ENCODE peak calls at places on chromosomes 7 and 10, in five cellular contexts. T is mucosa of descending colon, W is T follicular helper cell, Q is AG04450, Y is GM23248. K is an unnamed sample.
A peak's percentile ranks its signal among the peaks of the same experiment; 100 is the strongest.

GRCh38 chr10:24363070-24363469 is 154.1 kb downstream of the KIAA1217 start:
- DNase-seq in T (no peak), W (no peak), Q (no peak), Y (peak; percentile 58), K (no peak)

GRCh38 chr10:101826852-101827434 is 8.7 kb upstream of the OGA start:
- DNase-seq in T (no peak), W (no peak), Q (no peak), Y (no peak), K (no peak)

GRCh38 chr7:50653116-50653854 is 88.1 kb upstream of the DDC start:
- DNase-seq in T (no peak), W (no peak), Q (no peak), Y (peak; percentile 85), K (no peak)

GRCh38 chr10:26432938-26433337 is 5.2 kb upstream of the APBB1IP start:
- DNase-seq in T (no peak), W (no peak), Q (no peak), Y (peak; percentile 74), K (no peak)

GRCh38 chr7:43884209-43884608 is 14.9 kb upstream of the MRPS24 start:
- DNase-seq in T (no peak), W (no peak), Q (no peak), Y (no peak), K (no peak)

GRCh38 chr10:3231951-3232730 is 59.6 kb upstream of the PITRM1 start:
- DNase-seq in T (no peak), W (no peak), Q (no peak), Y (peak; percentile 63), K (no peak)

GRCh38 chr7:157690058-157690832 is 353.4 kb downstream of the DNAJB6 start:
- DNase-seq in T (no peak), W (no peak), Q (no peak), Y (peak; percentile 29), K (no peak)

GRCh38 chr10:35184527-35185171 is 58.0 kb downstream of the CREM start:
- DNase-seq in T (no peak), W (no peak), Q (no peak), Y (no peak), K (no peak)

GRCh38 chr10:85642082-85642420 is 724.5 kb downstream of the GRID1 start:
- DNase-seq in T (no peak), W (no peak), Q (no peak), Y (no peak), K (no peak)

GRCh38 chr10:79380125-79380917 is 33.1 kb downstream of the PPIF start:
- DNase-seq in T (peak; percentile 38), W (no peak), Q (no peak), Y (peak; percentile 88), K (no peak)

GRCh38 chr7:28298870-28299484 is 113.3 kb upstream of the CREB5 start:
- DNase-seq in T (peak; percentile 40), W (no peak), Q (no peak), Y (peak; percentile 87), K (no peak)

GRCh38 chr7:55502988-55503514 is 69.3 kb downstream of the VOPP1 start:
- DNase-seq in T (no peak), W (no peak), Q (no peak), Y (no peak), K (no peak)

GRCh38 chr7:50648570-50649169 is 83.5 kb upstream of the DDC start:
- DNase-seq in T (no peak), W (no peak), Q (no peak), Y (no peak), K (no peak)

GRCh38 chr10:8752146-8752843 is 697.8 kb downstream of the GATA3 start:
- DNase-seq in T (no peak), W (no peak), Q (no peak), Y (no peak), K (no peak)

GRCh38 chr7:158646766-158647474 is 57.7 kb downstream of the NCAPG2 start:
- DNase-seq in T (peak; percentile 47), W (no peak), Q (no peak), Y (peak; percentile 10), K (no peak)

GRCh38 chr7:134587736-134588135 is 38.8 kb downstream of the AKR1B15 start:
- DNase-seq in T (no peak), W (no peak), Q (no peak), Y (peak; percentile 5), K (no peak)

GRCh38 chr7:47572939-47573757 is 8.8 kb downstream of the TNS3 start:
- DNase-seq in T (no peak), W (no peak), Q (no peak), Y (no peak), K (no peak)

GRCh38 chr10:15225511-15225910 is 57.0 kb upstream of the NMT2 start:
- DNase-seq in T (no peak), W (no peak), Q (no peak), Y (no peak), K (no peak)

GRCh38 chr7:69211739-69212138 is 386.5 kb upstream of the AUTS2 start:
- DNase-seq in T (no peak), W (no peak), Q (no peak), Y (no peak), K (no peak)

GRCh38 chr7:140653319-140654108 is 12.9 kb upstream of the DENND2A start:
- DNase-seq in T (peak; percentile 80), W (no peak), Q (peak; percentile 83), Y (peak; percentile 82), K (no peak)

GRCh38 chr7:79512269-79512668 is 58.8 kb upstream of the MAGI2 start:
- DNase-seq in T (no peak), W (no peak), Q (no peak), Y (peak; percentile 23), K (no peak)

GRCh38 chr10:63773962-63774361 is 252.8 kb downstream of the REEP3 start:
- DNase-seq in T (no peak), W (no peak), Q (no peak), Y (no peak), K (no peak)

GRCh38 chr7:18068745-18069144 is 41.1 kb upstream of the PRPS1L1 start:
- DNase-seq in T (no peak), W (no peak), Q (no peak), Y (no peak), K (no peak)

GRCh38 chr10:34880817-34881216 is 65.7 kb upstream of the PARD3 start:
- DNase-seq in T (no peak), W (no peak), Q (no peak), Y (no peak), K (no peak)

GRCh38 chr7:114976666-114977065 is 54.8 kb downstream of the MDFIC start:
- DNase-seq in T (no peak), W (no peak), Q (no peak), Y (peak; percentile 31), K (no peak)

GRCh38 chr7:144826248-144826647 is 9.6 kb downstream of the TPK1 start:
- DNase-seq in T (no peak), W (no peak), Q (no peak), Y (peak; percentile 46), K (no peak)

GRCh38 chr10:93703066-93703465 is 674 bp upstream of the FRA10AC1 start:
- DNase-seq in T (peak; percentile 15), W (no peak), Q (no peak), Y (peak; percentile 37), K (no peak)

GRCh38 chr7:124275411-124275810 is 242.5 kb upstream of the TMEM229A start:
- DNase-seq in T (no peak), W (no peak), Q (peak; percentile 7), Y (no peak), K (no peak)

GRCh38 chr7:71419546-71420337 is 287.8 kb downstream of the GALNT17 start:
- DNase-seq in T (no peak), W (no peak), Q (no peak), Y (no peak), K (no peak)

GRCh38 chr7:34453150-34453549 is 204.9 kb upstream of the NPSR1 start:
- DNase-seq in T (no peak), W (no peak), Q (no peak), Y (peak; percentile 63), K (no peak)

GRCh38 chr7:116702046-116702445 is 30.1 kb downstream of the MET start:
- DNase-seq in T (no peak), W (no peak), Q (no peak), Y (no peak), K (no peak)

GRCh38 chr7:42350801-42351200 is 113.8 kb upstream of the GLI3 start:
- DNase-seq in T (peak; percentile 16), W (no peak), Q (no peak), Y (peak; percentile 23), K (no peak)

GRCh38 chr7:155261031-155261985 is 36.4 kb upstream of the INSIG1 start:
- DNase-seq in T (no peak), W (no peak), Q (no peak), Y (no peak), K (no peak)

GRCh38 chr10:57983226-57983870 is 284.3 kb downstream of the IPMK start:
- DNase-seq in T (no peak), W (no peak), Q (no peak), Y (peak; percentile 20), K (no peak)

GRCh38 chr7:4774804-4775280 is 581 bp upstream of the AP5Z1 start:
- DNase-seq in T (peak; percentile 60), W (no peak), Q (peak; percentile 16), Y (peak; percentile 93), K (no peak)

GRCh38 chr10:119769886-119770285 is 44.0 kb downstream of the INPP5F start:
- DNase-seq in T (no peak), W (no peak), Q (no peak), Y (peak; percentile 92), K (no peak)